ENCODE peak calls at places on chromosomes 1 and 21, in five cellular contexts. One of them, this sample, is unnamed.

GRCh38 chr21:43902441-43902840 is 37.4 kb downstream of the AGPAT3 start:
- DNase-seq in H1: no peak
- DNase-seq in A549: no peak
- DNase-seq in HepG2: no peak
- DNase-seq in K562: no peak
- DNase-seq in this sample: no peak

GRCh38 chr1:16174886-16175598 is 19.2 kb upstream of the EPHA2 start:
- DNase-seq in HepG2: no peak
- DNase-seq in K562: no peak
- DNase-seq in A549: no peak
- DNase-seq in H1: no peak
- DNase-seq in this sample: no peak

GRCh38 chr21:30563072-30563471 is 2.0 kb upstream of the KRTAP19-7 start:
- DNase-seq in A549: no peak
- DNase-seq in HepG2: no peak
- DNase-seq in H1: no peak
- DNase-seq in K562: no peak
- DNase-seq in this sample: no peak

GRCh38 chr1:164902491-164902890 is 343.5 kb downstream of the PBX1 start:
- DNase-seq in K562: no peak
- DNase-seq in A549: no peak
- DNase-seq in HepG2: no peak
- DNase-seq in H1: no peak
- DNase-seq in this sample: no peak

GRCh38 chr21:31959881-31960280 is 87.1 kb downstream of the HUNK start:
- DNase-seq in H1: no peak
- DNase-seq in HepG2: no peak
- DNase-seq in A549: no peak
- DNase-seq in K562: no peak
- DNase-seq in this sample: no peak

GRCh38 chr1:199202331-199202730 is 563.5 kb downstream of the PTPRC start:
- DNase-seq in A549: no peak
- DNase-seq in K562: no peak
- DNase-seq in H1: no peak
- DNase-seq in HepG2: no peak
- DNase-seq in this sample: no peak

GRCh38 chr1:101122452-101123166 is 97.0 kb upstream of the DPH5 start:
- DNase-seq in H1: no peak
- DNase-seq in A549: no peak
- DNase-seq in HepG2: no peak
- DNase-seq in K562: no peak
- DNase-seq in this sample: no peak

GRCh38 chr1:235067396-235068154 is 61.1 kb downstream of the TOMM20 start:
- DNase-seq in A549: peak
- DNase-seq in HepG2: peak
- DNase-seq in K562: no peak
- DNase-seq in H1: no peak
- DNase-seq in this sample: no peak

GRCh38 chr1:18800258-18800657 is 59.2 kb downstream of the TAS1R2 start:
- DNase-seq in HepG2: no peak
- DNase-seq in A549: no peak
- DNase-seq in H1: no peak
- DNase-seq in K562: no peak
- DNase-seq in this sample: no peak

GRCh38 chr21:45447821-45448220 is 42.9 kb downstream of the COL18A1 start:
- DNase-seq in H1: no peak
- DNase-seq in K562: no peak
- DNase-seq in HepG2: no peak
- DNase-seq in A549: no peak
- DNase-seq in this sample: no peak

GRCh38 chr1:82453511-82454185 is 652.9 kb downstream of the ADGRL2 start:
- DNase-seq in H1: no peak
- DNase-seq in HepG2: no peak
- DNase-seq in K562: no peak
- DNase-seq in A549: no peak
- DNase-seq in this sample: no peak

GRCh38 chr1:231039161-231040018 is 664 bp downstream of the FAM89A start:
- DNase-seq in HepG2: no peak
- DNase-seq in K562: peak
- DNase-seq in H1: no peak
- DNase-seq in A549: peak
- DNase-seq in this sample: peak

GRCh38 chr1:157286646-157287420 is 148.6 kb upstream of the ETV3 start:
- DNase-seq in H1: no peak
- DNase-seq in HepG2: no peak
- DNase-seq in A549: no peak
- DNase-seq in K562: no peak
- DNase-seq in this sample: no peak

GRCh38 chr1:1402081-1402900 is 3.2 kb upstream of the CCNL2 start:
- DNase-seq in H1: no peak
- DNase-seq in HepG2: peak
- DNase-seq in K562: peak
- DNase-seq in A549: peak
- DNase-seq in this sample: peak

GRCh38 chr1:95806171-95806570 is 572.2 kb downstream of the RWDD3 start:
- DNase-seq in H1: no peak
- DNase-seq in A549: no peak
- DNase-seq in K562: no peak
- DNase-seq in HepG2: no peak
- DNase-seq in this sample: no peak

GRCh38 chr1:183239793-183240625 is 53.9 kb downstream of the LAMC2 start:
- DNase-seq in K562: no peak
- DNase-seq in A549: no peak
- DNase-seq in H1: no peak
- DNase-seq in HepG2: no peak
- DNase-seq in this sample: no peak

GRCh38 chr1:7224644-7225043 is 439.4 kb downstream of the CAMTA1 start:
- DNase-seq in H1: peak
- DNase-seq in K562: no peak
- DNase-seq in HepG2: no peak
- DNase-seq in A549: no peak
- DNase-seq in this sample: peak

GRCh38 chr1:228913649-228914048 is 178.4 kb downstream of the RHOU start:
- DNase-seq in H1: no peak
- DNase-seq in K562: no peak
- DNase-seq in A549: no peak
- DNase-seq in HepG2: no peak
- DNase-seq in this sample: no peak

GRCh38 chr1:237864338-237865244 is 26.1 kb downstream of the ZP4 start:
- DNase-seq in A549: peak
- DNase-seq in HepG2: peak
- DNase-seq in H1: peak
- DNase-seq in K562: peak
- DNase-seq in this sample: peak

GRCh38 chr21:17803536-17803935 is 15.6 kb downstream of the C21orf91 start:
- DNase-seq in K562: no peak
- DNase-seq in H1: no peak
- DNase-seq in A549: no peak
- DNase-seq in HepG2: no peak
- DNase-seq in this sample: no peak

GRCh38 chr1:55006931-55007330 is 8.2 kb downstream of the BSND start:
- DNase-seq in K562: no peak
- DNase-seq in H1: no peak
- DNase-seq in HepG2: no peak
- DNase-seq in A549: no peak
- DNase-seq in this sample: no peak

GRCh38 chr1:3527774-3528173 is 73.3 kb downstream of the ARHGEF16 start:
- DNase-seq in H1: no peak
- DNase-seq in K562: no peak
- DNase-seq in HepG2: no peak
- DNase-seq in A549: no peak
- DNase-seq in this sample: no peak

GRCh38 chr21:42746593-42747266 is 93.3 kb downstream of the PDE9A start:
- DNase-seq in K562: no peak
- DNase-seq in H1: no peak
- DNase-seq in A549: no peak
- DNase-seq in HepG2: no peak
- DNase-seq in this sample: no peak

GRCh38 chr1:19926296-19927129 is 3.1 kb upstream of the PLA2G2E start:
- DNase-seq in HepG2: peak
- DNase-seq in K562: no peak
- DNase-seq in A549: no peak
- DNase-seq in H1: no peak
- DNase-seq in this sample: no peak

GRCh38 chr1:247111259-247111635 is 7.1 kb upstream of the ZNF669 start:
- DNase-seq in HepG2: no peak
- DNase-seq in A549: no peak
- DNase-seq in H1: no peak
- DNase-seq in K562: peak
- DNase-seq in this sample: peak

GRCh38 chr21:43731891-43732711 is 13.2 kb downstream of the PDXK start:
- DNase-seq in H1: no peak
- DNase-seq in K562: no peak
- DNase-seq in A549: no peak
- DNase-seq in HepG2: no peak
- DNase-seq in this sample: no peak

GRCh38 chr1:183580281-183580682 is 10.0 kb downstream of the NCF2 start:
- DNase-seq in K562: peak
- DNase-seq in A549: peak
- DNase-seq in HepG2: no peak
- DNase-seq in H1: peak
- DNase-seq in this sample: no peak

GRCh38 chr1:43991476-43992231 is at the start of gene CCDC24:
- DNase-seq in HepG2: peak
- DNase-seq in H1: no peak
- DNase-seq in K562: peak
- DNase-seq in A549: peak
- DNase-seq in this sample: peak

GRCh38 chr1:20358761-20359263 is 68.1 kb downstream of the VWA5B1 start:
- DNase-seq in H1: no peak
- DNase-seq in K562: no peak
- DNase-seq in A549: no peak
- DNase-seq in HepG2: peak
- DNase-seq in this sample: no peak

GRCh38 chr1:176102243-176102642 is 104.8 kb downstream of the COP1 start:
- DNase-seq in K562: no peak
- DNase-seq in H1: no peak
- DNase-seq in HepG2: no peak
- DNase-seq in A549: no peak
- DNase-seq in this sample: no peak

GRCh38 chr1:9473032-9473792 is 66.1 kb upstream of the SLC25A33 start:
- DNase-seq in H1: no peak
- DNase-seq in K562: peak
- DNase-seq in HepG2: no peak
- DNase-seq in A549: peak
- DNase-seq in this sample: no peak

GRCh38 chr1:164583196-164583595 is 24.2 kb downstream of the PBX1 start:
- DNase-seq in H1: no peak
- DNase-seq in K562: no peak
- DNase-seq in HepG2: no peak
- DNase-seq in A549: no peak
- DNase-seq in this sample: no peak

GRCh38 chr1:229689273-229689672 is 63.2 kb downstream of the URB2 start:
- DNase-seq in HepG2: no peak
- DNase-seq in H1: no peak
- DNase-seq in A549: no peak
- DNase-seq in K562: no peak
- DNase-seq in this sample: no peak

GRCh38 chr1:104787866-104788510 is 1038.3 kb downstream of the AMY1C start:
- DNase-seq in HepG2: no peak
- DNase-seq in A549: no peak
- DNase-seq in K562: no peak
- DNase-seq in H1: no peak
- DNase-seq in this sample: no peak
- TF ChIP-seq JUN in HepG2: no peak
- TF ChIP-seq JUN in A549: no peak
- TF ChIP-seq JUN in K562: no peak
- TF ChIP-seq JUN in H1: no peak
- TF ChIP-seq JUN in this sample: no peak

GRCh38 chr1:225860107-225860506 is 22.1 kb downstream of the TMEM63A start:
- DNase-seq in HepG2: no peak
- DNase-seq in H1: no peak
- DNase-seq in K562: no peak
- DNase-seq in A549: no peak
- DNase-seq in this sample: no peak

GRCh38 chr1:225862581-225862950 is 19.6 kb downstream of the TMEM63A start:
- DNase-seq in A549: no peak
- DNase-seq in K562: no peak
- DNase-seq in H1: no peak
- DNase-seq in HepG2: no peak
- DNase-seq in this sample: no peak

GRCh38 chr1:225860860-225861441 is 21.2 kb downstream of the TMEM63A start:
- DNase-seq in HepG2: no peak
- DNase-seq in H1: no peak
- DNase-seq in A549: no peak
- DNase-seq in K562: no peak
- DNase-seq in this sample: no peak

GRCh38 chr1:225863167-225863566 is 19.0 kb downstream of the TMEM63A start:
- DNase-seq in A549: no peak
- DNase-seq in HepG2: no peak
- DNase-seq in K562: no peak
- DNase-seq in H1: no peak
- DNase-seq in this sample: no peak

GRCh38 chr1:225861834-225862580 is 20.2 kb downstream of the TMEM63A start:
- DNase-seq in H1: no peak
- DNase-seq in A549: no peak
- DNase-seq in HepG2: no peak
- DNase-seq in K562: no peak
- DNase-seq in this sample: no peak
- TF ChIP-seq USF2 in H1: no peak
- TF ChIP-seq USF2 in A549: no peak
- TF ChIP-seq USF2 in HepG2: no peak
- TF ChIP-seq USF2 in K562: no peak
- TF ChIP-seq USF2 in this sample: no peak

GRCh38 chr21:15444118-15444960 is 285.4 kb upstream of the USP25 start:
- DNase-seq in K562: no peak
- DNase-seq in HepG2: peak
- DNase-seq in A549: peak
- DNase-seq in H1: no peak
- DNase-seq in this sample: peak
- TF ChIP-seq JUN in K562: no peak
- TF ChIP-seq JUN in HepG2: no peak
- TF ChIP-seq JUN in A549: peak
- TF ChIP-seq JUN in H1: no peak
- TF ChIP-seq JUN in this sample: no peak

DNA sequence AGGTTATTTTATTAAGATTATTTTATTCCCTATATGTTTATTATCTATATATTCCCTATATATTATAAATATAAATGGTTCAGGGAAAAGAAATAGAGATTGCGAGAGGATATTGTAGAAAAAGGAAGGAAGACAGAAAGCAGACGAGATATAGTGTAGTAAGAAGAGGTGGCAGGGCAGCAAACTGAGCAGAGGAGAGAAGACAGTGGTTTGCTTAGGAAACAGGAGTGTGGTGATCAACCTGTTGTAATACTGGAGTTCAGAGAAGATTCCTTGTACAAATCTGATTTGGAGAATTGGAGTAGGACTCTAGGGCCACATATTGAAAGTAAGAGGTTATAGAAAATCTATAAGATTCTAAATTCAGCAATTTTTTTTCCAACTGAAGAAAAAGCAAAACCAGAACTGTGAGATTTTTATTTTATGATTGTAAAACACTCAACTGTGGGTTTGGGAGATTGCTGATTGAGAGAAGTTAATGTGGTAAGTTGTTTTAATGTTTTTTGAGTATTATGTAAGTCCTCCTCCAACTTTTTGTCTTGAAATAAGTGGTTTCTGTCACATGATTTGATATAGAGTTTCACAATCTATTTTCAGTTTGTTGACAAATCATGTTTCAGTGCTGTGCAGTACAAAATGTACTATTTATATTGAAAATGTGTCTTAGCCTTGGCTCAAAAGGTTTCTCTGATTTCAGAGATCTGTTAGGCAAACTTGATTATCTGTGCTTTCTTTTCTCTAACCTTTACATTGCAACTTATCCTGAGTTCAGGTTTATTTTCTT is 9.6 kb upstream of the AMY2B start:
- DNase-seq in A549: no peak
- DNase-seq in K562: no peak
- DNase-seq in H1: no peak
- DNase-seq in HepG2: no peak
- DNase-seq in this sample: no peak
- TF ChIP-seq USF2 in A549: no peak
- TF ChIP-seq USF2 in K562: no peak
- TF ChIP-seq USF2 in H1: no peak
- TF ChIP-seq USF2 in HepG2: no peak
- TF ChIP-seq USF2 in this sample: no peak